ENCODE peak calls at places on chromosomes 7 and 10, in ten cellular contexts. One of them, this sample, is unnamed.

GRCh38 chr10:68902382-68902781 is 1.3 kb downstream of the DDX50 start:
- DNase-seq in PC-9: no peak
- DNase-seq in mucosa of descending colon: no peak
- DNase-seq in fibroblast of lung: no peak
- DNase-seq in prostate gland: no peak
- DNase-seq in CD8-positive, alpha-beta memory T cell: no peak
- DNase-seq in tibial artery: no peak
- DNase-seq in right cardiac atrium: no peak
- DNase-seq in K562: no peak
- DNase-seq in psoas muscle: no peak
- DNase-seq in this sample: no peak

GRCh38 chr7:91264924-91265681 is 870 bp downstream of the FZD1 start:
- DNase-seq in PC-9: no peak
- DNase-seq in mucosa of descending colon: peak; percentile 66
- DNase-seq in fibroblast of lung: peak; percentile 84
- DNase-seq in prostate gland: peak; percentile 39
- DNase-seq in CD8-positive, alpha-beta memory T cell: no peak
- DNase-seq in tibial artery: peak; percentile 82
- DNase-seq in right cardiac atrium: peak; percentile 87
- DNase-seq in K562: no peak
- DNase-seq in psoas muscle: peak; percentile 48
- DNase-seq in this sample: peak; percentile 60

GRCh38 chr10:51227897-51228713 is 153.8 kb downstream of the PRKG1 start:
- DNase-seq in PC-9: no peak
- DNase-seq in mucosa of descending colon: no peak
- DNase-seq in fibroblast of lung: no peak
- DNase-seq in prostate gland: no peak
- DNase-seq in CD8-positive, alpha-beta memory T cell: no peak
- DNase-seq in tibial artery: no peak
- DNase-seq in right cardiac atrium: no peak
- DNase-seq in K562: no peak
- DNase-seq in psoas muscle: no peak
- DNase-seq in this sample: no peak

GRCh38 chr10:125925244-125925834 is 29.0 kb downstream of the FANK1 start:
- DNase-seq in PC-9: no peak
- DNase-seq in mucosa of descending colon: no peak
- DNase-seq in fibroblast of lung: no peak
- DNase-seq in prostate gland: no peak
- DNase-seq in CD8-positive, alpha-beta memory T cell: no peak
- DNase-seq in tibial artery: no peak
- DNase-seq in right cardiac atrium: no peak
- DNase-seq in K562: no peak
- DNase-seq in psoas muscle: no peak
- DNase-seq in this sample: no peak

GRCh38 chr7:143978585-143978984 is 21.5 kb upstream of the OR6B1 start:
- DNase-seq in PC-9: no peak
- DNase-seq in mucosa of descending colon: no peak
- DNase-seq in fibroblast of lung: no peak
- DNase-seq in prostate gland: no peak
- DNase-seq in CD8-positive, alpha-beta memory T cell: no peak
- DNase-seq in tibial artery: no peak
- DNase-seq in right cardiac atrium: no peak
- DNase-seq in K562: no peak
- DNase-seq in psoas muscle: no peak
- DNase-seq in this sample: no peak

GRCh38 chr10:29482591-29483421 is 152.0 kb downstream of the SVIL start:
- DNase-seq in PC-9: no peak
- DNase-seq in mucosa of descending colon: no peak
- DNase-seq in fibroblast of lung: peak; percentile 79
- DNase-seq in prostate gland: no peak
- DNase-seq in CD8-positive, alpha-beta memory T cell: peak; percentile 33
- DNase-seq in tibial artery: no peak
- DNase-seq in right cardiac atrium: peak; percentile 70
- DNase-seq in K562: no peak
- DNase-seq in psoas muscle: no peak
- DNase-seq in this sample: no peak

GRCh38 chr10:59891349-59891748 is 15.0 kb downstream of the CCDC6 start:
- DNase-seq in PC-9: no peak
- DNase-seq in mucosa of descending colon: no peak
- DNase-seq in fibroblast of lung: no peak
- DNase-seq in prostate gland: no peak
- DNase-seq in CD8-positive, alpha-beta memory T cell: no peak
- DNase-seq in tibial artery: no peak
- DNase-seq in right cardiac atrium: no peak
- DNase-seq in K562: no peak
- DNase-seq in psoas muscle: no peak
- DNase-seq in this sample: no peak

GRCh38 chr10:86316274-86316835 is 50.2 kb downstream of the GRID1 start:
- DNase-seq in PC-9: no peak
- DNase-seq in mucosa of descending colon: no peak
- DNase-seq in fibroblast of lung: no peak
- DNase-seq in prostate gland: no peak
- DNase-seq in CD8-positive, alpha-beta memory T cell: no peak
- DNase-seq in tibial artery: peak; percentile 47
- DNase-seq in right cardiac atrium: no peak
- DNase-seq in K562: no peak
- DNase-seq in psoas muscle: no peak
- DNase-seq in this sample: no peak

GRCh38 chr10:22630229-22631174 is 83.9 kb downstream of the PIP4K2A start:
- DNase-seq in PC-9: no peak
- DNase-seq in mucosa of descending colon: no peak
- DNase-seq in fibroblast of lung: peak; percentile 64
- DNase-seq in prostate gland: no peak
- DNase-seq in CD8-positive, alpha-beta memory T cell: peak; percentile 55
- DNase-seq in tibial artery: no peak
- DNase-seq in right cardiac atrium: no peak
- DNase-seq in K562: peak; percentile 41
- DNase-seq in psoas muscle: no peak
- DNase-seq in this sample: no peak

GRCh38 chr7:137760111-137760510 is 86.7 kb downstream of the DGKI start:
- DNase-seq in PC-9: no peak
- DNase-seq in mucosa of descending colon: no peak
- DNase-seq in fibroblast of lung: peak; percentile 59
- DNase-seq in prostate gland: no peak
- DNase-seq in CD8-positive, alpha-beta memory T cell: no peak
- DNase-seq in tibial artery: no peak
- DNase-seq in right cardiac atrium: peak; percentile 63
- DNase-seq in K562: no peak
- DNase-seq in psoas muscle: no peak
- DNase-seq in this sample: peak; percentile 57

GRCh38 chr10:131996508-131997365 is 15.0 kb upstream of the BNIP3 start:
- DNase-seq in PC-9: no peak
- DNase-seq in mucosa of descending colon: no peak
- DNase-seq in fibroblast of lung: no peak
- DNase-seq in prostate gland: no peak
- DNase-seq in CD8-positive, alpha-beta memory T cell: no peak
- DNase-seq in tibial artery: peak; percentile 64
- DNase-seq in right cardiac atrium: peak; percentile 77
- DNase-seq in K562: no peak
- DNase-seq in psoas muscle: peak; percentile 72
- DNase-seq in this sample: no peak

GRCh38 chr7:113840954-113841353 is 77.9 kb downstream of the PPP1R3A start:
- DNase-seq in PC-9: no peak
- DNase-seq in mucosa of descending colon: no peak
- DNase-seq in fibroblast of lung: no peak
- DNase-seq in prostate gland: no peak
- DNase-seq in CD8-positive, alpha-beta memory T cell: no peak
- DNase-seq in tibial artery: no peak
- DNase-seq in right cardiac atrium: no peak
- DNase-seq in K562: no peak
- DNase-seq in psoas muscle: no peak
- DNase-seq in this sample: no peak

GRCh38 chr10:119333146-119333792 is 125.9 kb downstream of the GRK5 start:
- DNase-seq in PC-9: no peak
- DNase-seq in mucosa of descending colon: no peak
- DNase-seq in fibroblast of lung: peak; percentile 59
- DNase-seq in prostate gland: no peak
- DNase-seq in CD8-positive, alpha-beta memory T cell: no peak
- DNase-seq in tibial artery: no peak
- DNase-seq in right cardiac atrium: no peak
- DNase-seq in K562: no peak
- DNase-seq in psoas muscle: no peak
- DNase-seq in this sample: no peak

GRCh38 chr10:115696747-115697146 is 576.3 kb downstream of the GFRA1 start:
- DNase-seq in PC-9: no peak
- DNase-seq in mucosa of descending colon: no peak
- DNase-seq in fibroblast of lung: no peak
- DNase-seq in prostate gland: no peak
- DNase-seq in CD8-positive, alpha-beta memory T cell: no peak
- DNase-seq in tibial artery: no peak
- DNase-seq in right cardiac atrium: no peak
- DNase-seq in K562: no peak
- DNase-seq in psoas muscle: no peak
- DNase-seq in this sample: no peak

GRCh38 chr7:128115326-128115820 is 84.1 kb upstream of the LRRC4 start:
- DNase-seq in PC-9: peak; percentile 63
- DNase-seq in mucosa of descending colon: no peak
- DNase-seq in fibroblast of lung: no peak
- DNase-seq in prostate gland: no peak
- DNase-seq in CD8-positive, alpha-beta memory T cell: no peak
- DNase-seq in tibial artery: peak; percentile 27
- DNase-seq in right cardiac atrium: no peak
- DNase-seq in K562: no peak
- DNase-seq in psoas muscle: no peak
- DNase-seq in this sample: no peak

DNA sequence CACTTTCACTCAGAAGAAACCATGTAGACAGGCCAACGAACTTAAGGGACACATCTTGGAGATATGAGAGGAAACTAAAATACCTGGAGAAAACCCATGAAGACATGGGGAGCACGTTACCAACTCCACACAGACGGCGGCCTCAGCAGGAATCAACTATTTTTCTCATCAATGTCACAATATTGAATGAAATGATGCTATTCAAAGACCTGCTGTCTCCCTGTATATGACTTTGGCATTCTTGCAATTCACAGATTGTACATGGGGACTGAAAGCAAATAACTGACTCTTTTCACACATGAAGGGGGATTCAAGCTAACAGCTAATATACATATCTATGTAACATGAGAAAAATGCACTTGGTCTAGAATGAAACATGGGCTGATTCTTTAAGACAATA is 869.0 kb downstream of the NXPH1 start:
- DNase-seq in PC-9: no peak
- DNase-seq in mucosa of descending colon: no peak
- DNase-seq in fibroblast of lung: no peak
- DNase-seq in prostate gland: no peak
- DNase-seq in CD8-positive, alpha-beta memory T cell: no peak
- DNase-seq in tibial artery: no peak
- DNase-seq in right cardiac atrium: no peak
- DNase-seq in K562: no peak
- DNase-seq in psoas muscle: no peak
- DNase-seq in this sample: no peak
- H3K4me1 ChIP-seq in PC-9: no peaks in the 10 kb centered on the region
- H3K4me1 ChIP-seq in mucosa of descending colon: no peaks in the 10 kb centered on the region
- H3K4me1 ChIP-seq in fibroblast of lung: no peaks in the 10 kb centered on the region
- H3K4me1 ChIP-seq in prostate gland: no peaks in the 10 kb centered on the region
- H3K4me1 ChIP-seq in CD8-positive, alpha-beta memory T cell: no peaks in the 10 kb centered on the region
- H3K4me1 ChIP-seq in tibial artery: no peaks in the 10 kb centered on the region
- H3K4me1 ChIP-seq in right cardiac atrium: no peaks in the 10 kb centered on the region
- H3K4me1 ChIP-seq in K562: no peaks in the 10 kb centered on the region
- H3K4me1 ChIP-seq in psoas muscle: no peaks in the 10 kb centered on the region
- H3K4me1 ChIP-seq in this sample: no peaks in the 10 kb centered on the region

GRCh38 chr10:91343010-91343409 is 67.1 kb upstream of the HECTD2 start:
- DNase-seq in PC-9: no peak
- DNase-seq in mucosa of descending colon: no peak
- DNase-seq in fibroblast of lung: no peak
- DNase-seq in prostate gland: no peak
- DNase-seq in CD8-positive, alpha-beta memory T cell: no peak
- DNase-seq in tibial artery: no peak
- DNase-seq in right cardiac atrium: no peak
- DNase-seq in K562: no peak
- DNase-seq in psoas muscle: no peak
- DNase-seq in this sample: no peak
- H3K4me3 ChIP-seq in PC-9: no peak overlapping the region
- H3K4me3 ChIP-seq in mucosa of descending colon: no peak overlapping the region
- H3K4me3 ChIP-seq in fibroblast of lung: no peak overlapping the region
- H3K4me3 ChIP-seq in prostate gland: no peak overlapping the region
- H3K4me3 ChIP-seq in CD8-positive, alpha-beta memory T cell: no peak overlapping the region
- H3K4me3 ChIP-seq in tibial artery: no peak overlapping the region
- H3K4me3 ChIP-seq in right cardiac atrium: no peak overlapping the region
- H3K4me3 ChIP-seq in K562: no peak overlapping the region
- H3K4me3 ChIP-seq in psoas muscle: no peak overlapping the region
- H3K4me3 ChIP-seq in this sample: no peak overlapping the region

GRCh38 chr7:27201231-27202017 is 1.5 kb upstream of the HOXA13 start:
- DNase-seq in PC-9: no peak
- DNase-seq in mucosa of descending colon: no peak
- DNase-seq in fibroblast of lung: no peak
- DNase-seq in prostate gland: no peak
- DNase-seq in CD8-positive, alpha-beta memory T cell: no peak
- DNase-seq in tibial artery: peak; percentile 52
- DNase-seq in right cardiac atrium: no peak
- DNase-seq in K562: no peak
- DNase-seq in psoas muscle: no peak
- DNase-seq in this sample: no peak
- H3K4me1 ChIP-seq in PC-9: no peaks in the 10 kb centered on the region
- H3K4me1 ChIP-seq in mucosa of descending colon: peaks cover 10% of the 10 kb centered on the region
- H3K4me1 ChIP-seq in fibroblast of lung: peaks cover 2% of the 10 kb centered on the region
- H3K4me1 ChIP-seq in prostate gland: no peaks in the 10 kb centered on the region
- H3K4me1 ChIP-seq in CD8-positive, alpha-beta memory T cell: peaks cover 30% of the 10 kb centered on the region
- H3K4me1 ChIP-seq in tibial artery: peaks cover 9% of the 10 kb centered on the region
- H3K4me1 ChIP-seq in right cardiac atrium: peaks cover 2% of the 10 kb centered on the region
- H3K4me1 ChIP-seq in K562: peaks cover 17% of the 10 kb centered on the region
- H3K4me1 ChIP-seq in psoas muscle: peaks cover 16% of the 10 kb centered on the region
- H3K4me1 ChIP-seq in this sample: peaks cover 32% of the 10 kb centered on the region

DNA sequence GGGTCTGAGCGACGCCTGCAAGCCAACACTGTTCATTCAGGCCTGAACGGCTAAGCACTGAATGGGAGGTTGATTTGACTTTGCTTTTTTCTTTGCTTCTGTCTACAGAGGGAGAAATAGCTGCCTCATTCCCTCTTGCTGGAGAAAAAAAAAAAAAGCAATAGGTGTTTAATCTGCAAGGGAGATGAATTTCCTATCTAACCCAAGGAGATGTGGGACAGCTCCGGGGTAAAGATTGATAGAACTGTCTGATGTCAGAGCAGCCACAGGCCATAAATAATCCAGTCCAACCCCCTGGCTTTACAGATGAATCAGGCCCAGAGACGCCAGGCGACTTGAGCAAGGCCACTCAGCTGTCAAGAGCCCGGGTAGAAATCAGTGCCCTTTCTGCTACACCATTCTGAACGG is 168.0 kb downstream of the ARHGAP12 start:
- DNase-seq in PC-9: no peak
- DNase-seq in mucosa of descending colon: no peak
- DNase-seq in fibroblast of lung: peak; percentile 56
- DNase-seq in prostate gland: no peak
- DNase-seq in CD8-positive, alpha-beta memory T cell: no peak
- DNase-seq in tibial artery: peak; percentile 59
- DNase-seq in right cardiac atrium: no peak
- DNase-seq in K562: no peak
- DNase-seq in psoas muscle: no peak
- DNase-seq in this sample: no peak
- H3K4me3 ChIP-seq in PC-9: peak overlapping the region; percentile 56
- H3K4me3 ChIP-seq in mucosa of descending colon: peak overlapping the region; percentile 6
- H3K4me3 ChIP-seq in fibroblast of lung: no peak overlapping the region
- H3K4me3 ChIP-seq in prostate gland: peak overlapping the region; percentile 80
- H3K4me3 ChIP-seq in CD8-positive, alpha-beta memory T cell: peak overlapping the region; percentile 29
- H3K4me3 ChIP-seq in tibial artery: peak overlapping the region; percentile 97
- H3K4me3 ChIP-seq in right cardiac atrium: peak overlapping the region; percentile 45
- H3K4me3 ChIP-seq in K562: peak overlapping the region; percentile 35
- H3K4me3 ChIP-seq in psoas muscle: peak overlapping the region; percentile 92
- H3K4me3 ChIP-seq in this sample: peak overlapping the region; percentile 6

This sample was measured in HAP-1.